ENCODE peak calls at places on chromosomes 5 and 9, in four cellular contexts. U is T-cell, P is HTR-8/SVneo, C is NCI-H748 treated with DMSO at 0.1 percent for 48 hours. N is an unnamed sample.

GRCh38 chr9:34929506-34930102 is 28.5 kb upstream of the PHF24 start:
- DNase-seq in U (no peak), P (peak), C (peak), N (no peak)

GRCh38 chr5:97073420-97073819 is 69.0 kb downstream of the LIX1 start:
- DNase-seq in U (no peak), P (no peak), C (no peak), N (no peak)

GRCh38 chr5:27266184-27266583 is 227.8 kb upstream of the CDH9 start:
- DNase-seq in U (no peak), P (no peak), C (no peak), N (no peak)

GRCh38 chr5:11588803-11589202 is 315.4 kb downstream of the CTNND2 start:
- DNase-seq in U (no peak), P (no peak), C (no peak), N (no peak)

GRCh38 chr5:175124821-175125220 is 319.2 kb downstream of the DRD1 start:
- DNase-seq in U (no peak), P (no peak), C (no peak), N (no peak)

GRCh38 chr5:178208540-178209227 is 4.4 kb downstream of the HNRNPAB start:
- DNase-seq in U (no peak), P (no peak), C (no peak), N (peak)

GRCh38 chr5:106843812-106844416 is 826.8 kb downstream of the EFNA5 start:
- DNase-seq in U (no peak), P (peak), C (no peak), N (no peak)

GRCh38 chr5:4640793-4641192 is 499.3 kb upstream of the ADAMTS16 start:
- DNase-seq in U (no peak), P (no peak), C (peak), N (no peak)

GRCh38 chr5:10513501-10514442 is 50.1 kb upstream of the ANKRD33B start:
- DNase-seq in U (no peak), P (peak), C (no peak), N (no peak)

GRCh38 chr5:154901276-154901675 is 36.7 kb downstream of the GEMIN5 start:
- DNase-seq in U (no peak), P (no peak), C (no peak), N (no peak)

GRCh38 chr5:180400416-180400815 is 47.3 kb upstream of the GFPT2 start:
- DNase-seq in U (no peak), P (no peak), C (no peak), N (no peak)

GRCh38 chr9:114382951-114383865 is 4.6 kb downstream of the AKNA start:
- DNase-seq in U (peak), P (no peak), C (no peak), N (no peak)

GRCh38 chr9:136886610-136887597 is 588 bp downstream of the TRAF2 start:
- DNase-seq in U (no peak), P (no peak), C (no peak), N (no peak)

GRCh38 chr5:153660919-153661318 is 170.4 kb downstream of the GRIA1 start:
- DNase-seq in U (no peak), P (no peak), C (no peak), N (no peak)

GRCh38 chr5:148843510-148844318 is 17.3 kb downstream of the ADRB2 start:
- DNase-seq in U (no peak), P (no peak), C (no peak), N (no peak)

GRCh38 chr9:133862585-133863041 is 124.5 kb upstream of the SARDH start:
- DNase-seq in U (no peak), P (no peak), C (no peak), N (peak)